ENCODE peak calls at places on chromosomes 5 and 9, in nine cellular contexts. C is endothelial cell of umbilical vein, S is GM12878, A is suprapubic skin, H is stomach, R is breast epithelium, I is upper lobe of left lung, J is sigmoid colon, G is H1. B is an unnamed sample.

GRCh38 chr5:86330736-86331135 is 287.0 kb upstream of the COX7C start:
- DNase-seq in S (no peak), H (no peak), I (no peak), C (no peak), R (no peak), J (no peak), A (no peak), G (no peak), B (no peak)

GRCh38 chr9:3992924-3993323 is 306.9 kb downstream of the GLIS3 start:
- DNase-seq in C (peak; percentile 69), I (no peak), A (no peak), H (no peak), G (no peak), R (no peak), S (no peak), J (no peak), B (no peak)

GRCh38 chr5:158485604-158486081 is 614.1 kb downstream of the EBF1 start:
- DNase-seq in G (no peak), J (peak; percentile 66), C (no peak), I (no peak), S (no peak), A (peak; percentile 79), R (no peak), H (no peak), B (no peak)

GRCh38 chr9:5449521-5450359 is 602 bp upstream of the CD274 start:
- DNase-seq in A (no peak), I (no peak), C (no peak), J (no peak), H (no peak), R (no peak), S (no peak), G (no peak), B (no peak)

GRCh38 chr5:141855265-141856029 is 22.8 kb downstream of the PCDH1 start:
- DNase-seq in J (no peak), S (no peak), A (no peak), H (peak; percentile 57), R (no peak), I (no peak), G (no peak), C (no peak), B (no peak)

GRCh38 chr5:154520861-154521453 is 42.9 kb upstream of the HAND1 start:
- DNase-seq in S (no peak), R (no peak), J (no peak), H (no peak), C (peak; percentile 16), G (peak; percentile 93), I (no peak), A (no peak), B (peak; percentile 29)

GRCh38 chr9:7879551-7880245 is 80.1 kb upstream of the DMAC1 start:
- DNase-seq in I (no peak), S (no peak), H (no peak), C (no peak), G (peak; percentile 43), A (no peak), R (no peak), J (no peak), B (no peak)

GRCh38 chr5:102283111-102283797 is 12.8 kb downstream of the SLCO4C1 start:
- DNase-seq in J (no peak), R (no peak), S (no peak), H (no peak), A (no peak), C (no peak), G (no peak), I (no peak), B (no peak)

GRCh38 chr5:90134381-90134780 is 275.2 kb downstream of the CETN3 start:
- DNase-seq in A (no peak), S (no peak), C (no peak), G (no peak), J (no peak), H (no peak), I (no peak), R (no peak), B (no peak)

GRCh38 chr9:114261026-114261425 is 61.9 kb upstream of the ORM1 start:
- DNase-seq in I (no peak), J (no peak), H (no peak), G (no peak), A (no peak), S (no peak), C (no peak), R (no peak), B (no peak)

GRCh38 chr9:36791204-36791948 is 218.7 kb downstream of the MELK start:
- DNase-seq in H (no peak), S (no peak), R (no peak), I (no peak), C (no peak), A (no peak), J (no peak), G (no peak), B (no peak)

GRCh38 chr5:134506054-134507039 is 19.1 kb upstream of the JADE2 start:
- DNase-seq in G (peak; percentile 67), A (no peak), J (peak; percentile 75), C (no peak), I (peak; percentile 54), S (no peak), R (peak; percentile 76), H (peak; percentile 92), B (no peak)

GRCh38 chr5:140240987-140241706 is 61.8 kb downstream of the PFDN1 start:
- DNase-seq in R (peak; percentile 71), H (peak; percentile 89), J (peak; percentile 97), S (no peak), C (peak; percentile 93), I (no peak), G (peak; percentile 57), A (peak; percentile 87), B (no peak)

GRCh38 chr9:138096192-138096845 is 218.7 kb downstream of the CACNA1B start:
- DNase-seq in C (no peak), S (no peak), I (peak; percentile 25), G (no peak), J (peak; percentile 48), H (peak; percentile 9), A (peak; percentile 67), R (no peak), B (no peak)

GRCh38 chr5:77218263-77218662 is 7.8 kb downstream of the PDE8B start:
- DNase-seq in J (no peak), C (no peak), R (no peak), A (no peak), H (no peak), I (no peak), G (no peak), S (no peak), B (no peak)

GRCh38 chr9:100865111-100865510 is 163.4 kb upstream of the PLPPR1 start:
- DNase-seq in G (no peak), H (no peak), C (no peak), J (no peak), A (no peak), I (no peak), S (no peak), R (no peak), B (no peak)

GRCh38 chr5:151430731-151431130 is 16.7 kb upstream of the SLC36A1 start:
- DNase-seq in J (no peak), R (no peak), A (no peak), C (no peak), H (no peak), S (no peak), G (no peak), I (no peak), B (no peak)

GRCh38 chr9:36341936-36342577 is 58.0 kb downstream of the RNF38 start:
- DNase-seq in G (no peak), H (no peak), R (no peak), S (no peak), I (no peak), A (no peak), J (no peak), C (no peak), B (peak; percentile 25)

GRCh38 chr9:132497731-132498130 is 84.7 kb upstream of the BARHL1 start:
- DNase-seq in I (no peak), R (no peak), A (no peak), G (no peak), J (no peak), S (no peak), C (no peak), H (no peak), B (no peak)

GRCh38 chr5:75239681-75240080 is 3.0 kb upstream of the ANKRD31 start:
- DNase-seq in R (no peak), I (no peak), J (no peak), A (no peak), G (no peak), H (no peak), C (no peak), S (no peak), B (no peak)

GRCh38 chr5:90940227-90940995 is 381.8 kb downstream of the ADGRV1 start:
- DNase-seq in A (no peak), J (no peak), C (peak; percentile 24), S (peak; percentile 73), R (no peak), G (peak; percentile 53), H (no peak), I (no peak), B (no peak)

GRCh38 chr5:61943718-61944117 is 362.3 kb upstream of the KIF2A start:
- DNase-seq in I (no peak), H (no peak), S (no peak), G (no peak), C (no peak), J (no peak), R (no peak), A (no peak), B (no peak)

GRCh38 chr9:117927354-117927753 is 223.2 kb downstream of the TLR4 start:
- DNase-seq in A (no peak), J (no peak), R (no peak), I (no peak), G (peak; percentile 46), H (no peak), S (no peak), C (no peak), B (no peak)

GRCh38 chr9:69197687-69198086 is 23.6 kb downstream of the TJP2 start:
- DNase-seq in S (no peak), A (no peak), I (no peak), C (no peak), G (no peak), J (no peak), H (no peak), R (no peak), B (no peak)
- TF ChIP-seq POLR2A in S (no peak), A (no peak), I (no peak), C (no peak), G (no peak), J (no peak), H (no peak), R (no peak), B (no peak)

GRCh38 chr5:132866342-132867045 is at the start of the genes GDF9 and UQCRQ:
- DNase-seq in H (peak; percentile 92), G (peak; percentile 93), C (peak; percentile 99), A (peak; percentile 97), R (peak; percentile 89), S (peak; percentile 98), J (peak; percentile 98), I (peak; percentile 95), B (peak; percentile 92)
- TF ChIP-seq POLR2AphosphoS5 in H (peak; percentile 99), G (peak; percentile 88), C (peak; percentile 89), A (peak; percentile 70), R (peak; percentile 91), S (peak; percentile 95), J (peak; percentile 98), I (peak; percentile 94), B (peak; percentile 96)

GRCh38 chr9:120928720-120929389 is 2.3 kb upstream of the TRAF1 start:
- DNase-seq in I (peak; percentile 95), H (peak; percentile 83), J (peak; percentile 88), C (peak; percentile 46), G (peak; percentile 85), S (no peak), R (peak; percentile 66), A (peak; percentile 90), B (peak; percentile 53)
- TF ChIP-seq POLR2A in I (peak; percentile 49), H (no peak), J (peak; percentile 21), C (peak; percentile 55), G (no peak), S (peak; percentile 81), R (no peak), A (no peak), B (peak; percentile 70)

GRCh38 chr9:109981091-109981490 is 201.1 kb downstream of the PALM2AKAP2 start:
- DNase-seq in A (no peak), R (no peak), I (no peak), H (no peak), C (no peak), G (no peak), J (no peak), S (no peak), B (no peak)
- TF ChIP-seq POLR2AphosphoS5 in A (no peak), R (no peak), I (no peak), H (no peak), C (no peak), G (no peak), J (no peak), S (no peak), B (no peak)

B was measured in GM12891.